ENCODE peak calls at places on chromosome 15, in five cellular contexts. C, S, I, L and J are unnamed samples.

GRCh38 chr15:101684384-101684783 is 32.2 kb upstream of the TM2D3 start:
- DNase-seq in C (peak; percentile 58), S (no peak), I (no peak), L (no peak), J (peak; percentile 20)

GRCh38 chr15:82393671-82394070 is 35.9 kb upstream of the GOLGA6L9 start:
- DNase-seq in C (no peak), S (no peak), I (no peak), L (no peak), J (no peak)

GRCh38 chr15:78243491-78243941 is 9.2 kb upstream of the ACSBG1 start:
- DNase-seq in C (no peak), S (peak; percentile 56), I (no peak), L (no peak), J (no peak)

GRCh38 chr15:40807028-40807887 is at the start of the genes DNAJC17 and ZFYVE19:
- DNase-seq in C (peak; percentile 78), S (peak; percentile 99), I (peak; percentile 94), L (peak; percentile 97), J (peak; percentile 90)

GRCh38 chr15:77035999-77036471 is 34.9 kb downstream of the TSPAN3 start:
- DNase-seq in C (no peak), S (no peak), I (no peak), L (no peak), J (no peak)

GRCh38 chr15:99729920-99730319 is 3.3 kb downstream of the LYSMD4 start:
- DNase-seq in C (no peak), S (peak; percentile 54), I (no peak), L (peak; percentile 59), J (peak; percentile 13)

GRCh38 chr15:78040653-78041244 is 36.8 kb downstream of the TBC1D2B start:
- DNase-seq in C (no peak), S (no peak), I (no peak), L (no peak), J (no peak)

GRCh38 chr15:61175024-61175423 is 54.1 kb downstream of the RORA start:
- DNase-seq in C (no peak), S (peak; percentile 42), I (no peak), L (no peak), J (no peak)

GRCh38 chr15:92878593-92879053 is 21.5 kb upstream of the CHD2 start:
- DNase-seq in C (no peak), S (no peak), I (no peak), L (no peak), J (no peak)

GRCh38 chr15:78944669-78945407 is at the start of gene CTSH:
- DNase-seq in C (peak; percentile 78), S (peak; percentile 91), I (peak; percentile 51), L (peak; percentile 51), J (no peak)

GRCh38 chr15:67186226-67186649 is 68.2 kb downstream of the AAGAB start:
- DNase-seq in C (no peak), S (no peak), I (no peak), L (peak; percentile 81), J (no peak)

GRCh38 chr15:88450125-88450798 is 16.9 kb downstream of the MRPL46 start:
- DNase-seq in C (peak; percentile 92), S (peak; percentile 85), I (peak; percentile 61), L (peak; percentile 90), J (peak; percentile 25)

GRCh38 chr15:75123395-75123794 is 78.3 kb upstream of the C15orf39 start:
- DNase-seq in C (no peak), S (no peak), I (no peak), L (no peak), J (no peak)

GRCh38 chr15:83365370-83365938 is 81.0 kb upstream of the BNC1 start:
- DNase-seq in C (peak; percentile 49), S (peak; percentile 68), I (no peak), L (peak; percentile 52), J (no peak)

GRCh38 chr15:68224546-68225250 is 4.8 kb downstream of the CLN6 start:
- DNase-seq in C (no peak), S (no peak), I (no peak), L (peak; percentile 97), J (no peak)

GRCh38 chr15:64443747-64444621 is 16.4 kb upstream of the ZNF609 start:
- DNase-seq in C (peak; percentile 83), S (no peak), I (peak; percentile 52), L (no peak), J (peak; percentile 55)

GRCh38 chr15:58118272-58118671 is 19.9 kb upstream of the AQP9 start:
- DNase-seq in C (no peak), S (no peak), I (no peak), L (no peak), J (no peak)

GRCh38 chr15:89435346-89435745 is 61.0 kb downstream of the RHCG start:
- DNase-seq in C (no peak), S (no peak), I (no peak), L (no peak), J (no peak)

GRCh38 chr15:78059110-78059839 is 18.2 kb downstream of the TBC1D2B start:
- DNase-seq in C (no peak), S (no peak), I (no peak), L (peak; percentile 61), J (no peak)

GRCh38 chr15:25882466-25882865 is 19.3 kb upstream of the ATP10A start:
- DNase-seq in C (no peak), S (no peak), I (no peak), L (no peak), J (no peak)

GRCh38 chr15:67785431-67785830 is 39.9 kb upstream of the SKOR1 start:
- DNase-seq in C (no peak), S (no peak), I (no peak), L (no peak), J (no peak)